ENCODE peak calls at places on chromosomes 3 and 15, in four cellular contexts. B is right lobe of liver, U is stomach, I is neural progenitor cell. M is an unnamed sample.

GRCh38 chr3:132569153-132569552 is 27.9 kb upstream of the ACKR4 start:
- DNase-seq in U (no peak), B (no peak), I (no peak), M (no peak)

GRCh38 chr3:136731274-136731884 is 20.8 kb downstream of the STAG1 start:
- DNase-seq in U (no peak), B (no peak), I (no peak), M (no peak)

GRCh38 chr3:68239542-68239941 is 585.1 kb upstream of the SUCLG2 start:
- DNase-seq in U (no peak), B (no peak), I (peak), M (no peak)

GRCh38 chr15:55389276-55389631 is 18.9 kb downstream of the CCPG1 start:
- DNase-seq in U (no peak), B (no peak), I (no peak), M (no peak)

GRCh38 chr15:53208759-53209158 is 418.6 kb upstream of the ONECUT1 start:
- DNase-seq in I (no peak), B (no peak), U (no peak), M (no peak)

GRCh38 chr15:31799711-31800321 is 230.5 kb upstream of the CHRNA7 start:
- DNase-seq in U (no peak), I (no peak), B (no peak), M (no peak)

GRCh38 chr15:89814112-89814742 is 425 bp downstream of the ANPEP start:
- DNase-seq in I (peak), B (no peak), U (peak), M (no peak)

GRCh38 chr3:40720863-40721262 is 196.1 kb downstream of the ZNF621 start:
- DNase-seq in I (peak), B (no peak), U (no peak), M (peak)

GRCh38 chr15:29103825-29104565 is 165.6 kb downstream of the NSMCE3 start:
- DNase-seq in I (peak), B (no peak), U (peak), M (peak)